ENCODE peak calls at places on chromosomes 4 and X, in eight cellular contexts. K is HepG2, M is K562, F is HCT116, U is H1, R is endothelial cell of umbilical vein, I is GM12878, G is SK-N-MC. N is an unnamed sample.

GRCh38 chr4:155523358-155523757 is 143.3 kb upstream of the GUCY1A1 start:
- DNase-seq in K (no peak), M (no peak), F (no peak), U (no peak), R (no peak), I (no peak), G (no peak), N (no peak)

GRCh38 chrX:32448945-32449344 is 762.4 kb downstream of the DMD start:
- DNase-seq in K (no peak), M (no peak), F (no peak), U (no peak), R (no peak), I (peak; percentile 23), G (no peak), N (no peak)

GRCh38 chr4:108029321-108029720 is 39.6 kb downstream of the HADH start:
- DNase-seq in K (no peak), M (no peak), F (no peak), U (no peak), R (no peak), I (no peak), G (no peak), N (no peak)

GRCh38 chr4:159787901-159788300 is 685.0 kb downstream of the RAPGEF2 start:
- DNase-seq in K (no peak), M (no peak), F (no peak), U (no peak), R (no peak), I (no peak), G (no peak), N (no peak)

GRCh38 chr4:1299301-1299860 is 9.7 kb downstream of the MAEA start:
- DNase-seq in K (no peak), M (no peak), F (no peak), U (no peak), R (no peak), I (no peak), G (no peak), N (no peak)

GRCh38 chrX:29858714-29859113 is 356.6 kb upstream of the MAGEB2 start:
- DNase-seq in K (no peak), M (no peak), F (no peak), U (no peak), R (no peak), I (no peak), G (no peak), N (no peak)

GRCh38 chr4:92600638-92601037 is 296.9 kb downstream of the GRID2 start:
- DNase-seq in K (peak; percentile 3), M (no peak), F (no peak), U (peak; percentile 54), R (no peak), I (no peak), G (no peak), N (peak; percentile 74)

GRCh38 chr4:98646422-98646821 is 12.0 kb downstream of the TSPAN5 start:
- DNase-seq in K (no peak), M (no peak), F (no peak), U (no peak), R (no peak), I (no peak), G (no peak), N (no peak)

GRCh38 chrX:69137371-69137881 is 27.8 kb downstream of the PJA1 start:
- DNase-seq in K (no peak), M (no peak), F (no peak), U (no peak), R (no peak), I (no peak), G (no peak), N (peak; percentile 48)

GRCh38 chr4:80124246-80125211 is 51.5 kb upstream of the ANTXR2 start:
- DNase-seq in K (no peak), M (no peak), F (no peak), U (no peak), R (no peak), I (no peak), G (no peak), N (no peak)

GRCh38 chr4:109721033-109721432 is 8.8 kb downstream of the PLA2G12A start:
- DNase-seq in K (no peak), M (peak; percentile 78), F (no peak), U (no peak), R (no peak), I (no peak), G (no peak), N (no peak)

GRCh38 chr4:21512351-21512750 is 436.2 kb downstream of the KCNIP4 start:
- DNase-seq in K (no peak), M (no peak), F (peak; percentile 4), U (no peak), R (peak; percentile 71), I (no peak), G (peak; percentile 10), N (peak; percentile 80)

GRCh38 chr4:37601527-37601926 is 84.6 kb downstream of the RELL1 start:
- DNase-seq in K (peak; percentile 18), M (no peak), F (no peak), U (no peak), R (peak; percentile 51), I (no peak), G (no peak), N (no peak)

GRCh38 chr4:3409571-3410091 is 32.1 kb upstream of the HGFAC start:
- DNase-seq in K (no peak), M (no peak), F (no peak), U (no peak), R (no peak), I (no peak), G (peak; percentile 42), N (no peak)

GRCh38 chrX:12814434-12814833 is 23.2 kb downstream of the PRPS2 start:
- DNase-seq in K (peak; percentile 29), M (peak; percentile 13), F (no peak), U (peak; percentile 43), R (peak; percentile 65), I (peak; percentile 59), G (no peak), N (peak; percentile 62)

GRCh38 chrX:110346681-110347080 is 12.0 kb upstream of the RTL9 start:
- DNase-seq in K (no peak), M (peak; percentile 18), F (no peak), U (peak; percentile 43), R (no peak), I (no peak), G (no peak), N (peak; percentile 40)

GRCh38 chr4:132344924-132345828 is 803.9 kb upstream of the PCDH10 start:
- DNase-seq in K (no peak), M (peak; percentile 62), F (no peak), U (no peak), R (no peak), I (no peak), G (no peak), N (peak; percentile 6)

GRCh38 chrX:9253211-9253610 is 211.6 kb upstream of the TBL1X start:
- DNase-seq in K (no peak), M (no peak), F (no peak), U (no peak), R (no peak), I (no peak), G (no peak), N (no peak)

GRCh38 chrX:9258346-9259104 is 206.3 kb upstream of the TBL1X start:
- DNase-seq in K (no peak), M (no peak), F (no peak), U (no peak), R (no peak), I (no peak), G (no peak), N (no peak)

GRCh38 chrX:9252182-9252581 is 212.7 kb upstream of the TBL1X start:
- DNase-seq in K (no peak), M (no peak), F (no peak), U (no peak), R (no peak), I (no peak), G (no peak), N (peak; percentile 34)

GRCh38 chrX:9260603-9261002 is 204.3 kb upstream of the TBL1X start:
- DNase-seq in K (no peak), M (no peak), F (no peak), U (no peak), R (no peak), I (no peak), G (no peak), N (no peak)

GRCh38 chrX:9257718-9258117 is 207.1 kb upstream of the TBL1X start:
- DNase-seq in K (no peak), M (no peak), F (no peak), U (no peak), R (no peak), I (no peak), G (no peak), N (no peak)
- H3K27ac ChIP-seq in K (no peak overlapping the region), M (no peak overlapping the region), F (no peak overlapping the region), U (no peak overlapping the region), R (no peak overlapping the region), I (no peak overlapping the region), G (no peak overlapping the region), N (no peak overlapping the region)

GRCh38 chr4:185343726-185344581 is 51.8 kb downstream of the LRP2BP start:
- DNase-seq in K (no peak), M (no peak), F (no peak), U (no peak), R (peak; percentile 57), I (no peak), G (no peak), N (no peak)
- TF ChIP-seq POLR2AphosphoS5 in K (no peak), M (no peak), F (no peak), U (no peak), R (no peak), I (no peak), G (no peak), N (no peak)

DNA sequence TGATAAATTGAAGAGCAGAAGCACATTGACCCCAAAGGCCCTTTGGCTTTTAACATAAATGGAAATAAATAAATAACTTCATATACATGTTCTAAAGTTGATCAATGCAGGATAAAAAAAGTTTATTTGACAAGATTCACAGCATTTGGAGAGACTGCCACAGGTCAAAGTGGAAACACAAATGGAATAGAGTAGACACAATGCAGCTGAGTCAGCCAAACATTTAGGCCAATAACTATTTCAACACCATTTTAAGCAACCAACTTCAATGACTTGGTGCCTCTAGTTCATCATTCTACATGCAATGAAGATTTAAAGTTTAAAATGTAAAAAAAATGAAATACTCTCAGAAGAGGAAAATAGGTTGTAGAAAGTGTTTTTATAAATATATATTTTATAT is 365.2 kb downstream of the FAT4 start:
- DNase-seq in K (no peak), M (no peak), F (no peak), U (no peak), R (no peak), I (no peak), G (no peak), N (no peak)
- TF ChIP-seq EZH2 in K (no peak), M (no peak), F (no peak), U (no peak), R (no peak), I (no peak), G (no peak), N (no peak)

GRCh38 chr4:145380123-145380522 is 101.5 kb upstream of the SMAD1 start:
- DNase-seq in K (no peak), M (no peak), F (no peak), U (no peak), R (no peak), I (no peak), G (no peak), N (no peak)

GRCh38 chr4:145381163-145381562 is 100.5 kb upstream of the SMAD1 start:
- DNase-seq in K (no peak), M (no peak), F (no peak), U (no peak), R (no peak), I (no peak), G (no peak), N (no peak)

DNA sequence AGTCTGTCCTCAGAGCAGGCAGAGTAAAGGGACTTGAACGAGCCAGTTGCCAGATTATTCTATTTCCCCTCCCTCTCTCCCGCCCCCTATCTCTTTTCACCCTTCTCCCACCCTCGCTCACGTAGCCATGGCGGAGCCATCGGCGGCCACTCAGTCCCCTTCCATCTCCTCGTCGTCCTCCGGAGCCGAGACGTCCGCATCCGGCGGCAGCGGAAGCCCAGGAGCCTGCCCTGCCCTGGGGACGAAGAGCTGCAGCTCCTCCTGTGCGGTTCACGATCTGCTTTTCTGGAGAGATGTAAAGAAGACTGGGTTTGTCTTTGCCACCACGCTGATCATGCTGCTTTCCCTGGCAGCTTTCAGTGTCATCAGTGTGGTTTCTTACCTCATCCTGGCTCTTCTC is 106.2 kb upstream of the SMAD1 start:
- DNase-seq in K (no peak), M (no peak), F (no peak), U (no peak), R (no peak), I (no peak), G (no peak), N (no peak)
- H3K27ac ChIP-seq in K (no peak overlapping the region), M (no peak overlapping the region), F (no peak overlapping the region), U (no peak overlapping the region), R (no peak overlapping the region), I (no peak overlapping the region), G (no peak overlapping the region), N (no peak overlapping the region)